ENCODE peak calls at places on chromosomes 5 and 9, in eight cellular contexts. C is effector memory CD8-positive, alpha-beta T cell; N is activated naive CD4-positive, alpha-beta T cell treated with anti-CD3 and anti-CD28 coated beads, Interleukin-2, amount 10 ng/mL, durations not matched to agents 7 days and 5 days; R is choroid plexus epithelial cell; W is SW 1271; A is fibroblast of mammary gland; Z is cerebellar nuclear complex; S is aorta. U is an unnamed sample.

GRCh38 chr5:172886974-172887491 is 53.0 kb downstream of the ERGIC1 start:
- DNase-seq in C (no peak), N (no peak), R (peak), W (no peak), A (peak), Z (no peak), S (peak), U (no peak)

GRCh38 chr9:99185904-99186303 is 35.8 kb downstream of the ALG2 start:
- DNase-seq in C (no peak), N (no peak), R (no peak), W (no peak), A (no peak), Z (no peak), S (no peak), U (no peak)

GRCh38 chr9:109074236-109074889 is 45.4 kb downstream of the TMEM245 start:
- DNase-seq in C (no peak), N (no peak), R (no peak), W (no peak), A (no peak), Z (no peak), S (no peak), U (no peak)

GRCh38 chr9:100437860-100438805 is 11.2 kb downstream of the MSANTD3 start:
- DNase-seq in C (peak), N (peak), R (peak), W (peak), A (peak), Z (no peak), S (peak), U (peak)

GRCh38 chr9:107530682-107531081 is 41.1 kb upstream of the KLF4 start:
- DNase-seq in C (no peak), N (no peak), R (no peak), W (no peak), A (no peak), Z (no peak), S (no peak), U (no peak)

GRCh38 chr9:127064335-127064734 is 58.1 kb downstream of the ANGPTL2 start:
- DNase-seq in C (no peak), N (no peak), R (no peak), W (no peak), A (peak), Z (no peak), S (no peak), U (no peak)

GRCh38 chr5:180866296-180866695 is 5.2 kb upstream of the ZFP62 start:
- DNase-seq in C (no peak), N (no peak), R (no peak), W (no peak), A (no peak), Z (no peak), S (no peak), U (no peak)

GRCh38 chr9:26260238-26260637 is 582.0 kb upstream of the TUSC1 start:
- DNase-seq in C (no peak), N (no peak), R (peak), W (no peak), A (no peak), Z (no peak), S (no peak), U (no peak)

GRCh38 chr5:163459465-163459887 is 426 bp downstream of the NUDCD2 start:
- DNase-seq in C (no peak), N (no peak), R (peak), W (no peak), A (no peak), Z (no peak), S (no peak), U (no peak)

GRCh38 chr5:142097681-142098080 is 10.9 kb upstream of the NDFIP1 start:
- DNase-seq in C (no peak), N (no peak), R (no peak), W (no peak), A (no peak), Z (no peak), S (no peak), U (no peak)

GRCh38 chr9:86734762-86735161 is 212.5 kb downstream of the GAS1 start:
- DNase-seq in C (no peak), N (no peak), R (peak), W (no peak), A (peak), Z (no peak), S (no peak), U (no peak)

GRCh38 chr9:124371183-124371582 is 44.1 kb downstream of the PSMB7 start:
- DNase-seq in C (no peak), N (no peak), R (peak), W (no peak), A (peak), Z (no peak), S (no peak), U (no peak)

GRCh38 chr9:36566813-36567217 is 5.9 kb upstream of the MELK start:
- DNase-seq in C (no peak), N (no peak), R (no peak), W (no peak), A (peak), Z (peak), S (peak), U (no peak)

GRCh38 chr5:35198681-35199080 is 31.6 kb downstream of the PRLR start:
- DNase-seq in C (no peak), N (no peak), R (peak), W (no peak), A (peak), Z (no peak), S (no peak), U (no peak)

GRCh38 chr5:138643040-138643791 is 68.0 kb upstream of the HSPA9 start:
- DNase-seq in C (no peak), N (no peak), R (no peak), W (no peak), A (no peak), Z (no peak), S (no peak), U (no peak)

GRCh38 chr5:74903165-74903787 is 37.1 kb upstream of the FAM169A start:
- DNase-seq in C (no peak), N (peak), R (peak), W (no peak), A (peak), Z (peak), S (no peak), U (no peak)

GRCh38 chr5:122377023-122377422 is 65.0 kb downstream of the SNCAIP start:
- DNase-seq in C (no peak), N (no peak), R (peak), W (no peak), A (peak), Z (no peak), S (no peak), U (no peak)

GRCh38 chr5:138650196-138650595 is 75.0 kb upstream of the HSPA9 start:
- DNase-seq in C (no peak), N (no peak), R (no peak), W (no peak), A (no peak), Z (no peak), S (no peak), U (no peak)